ENCODE peak calls at places on chromosomes 12 and 14, in eight cellular contexts. One of them, this sample, is unnamed.

GRCh38 chr12:32134144-32134888 is 27.7 kb downstream of the BICD1 start:
- DNase-seq in fibroblast of pulmonary artery: peak; percentile 59
- DNase-seq in kidney epithelial cell: peak; percentile 42
- DNase-seq in transverse colon: peak; percentile 14
- DNase-seq in AG04450: no peak
- DNase-seq in suprapubic skin: no peak
- DNase-seq in left ventricle myocardium inferior: no peak
- DNase-seq in sigmoid colon: no peak
- DNase-seq in this sample: no peak

GRCh38 chr14:89801128-89801527 is 153.4 kb downstream of the EFCAB11 start:
- DNase-seq in left ventricle myocardium inferior: no peak
- DNase-seq in sigmoid colon: no peak
- DNase-seq in kidney epithelial cell: no peak
- DNase-seq in fibroblast of pulmonary artery: no peak
- DNase-seq in AG04450: no peak
- DNase-seq in suprapubic skin: no peak
- DNase-seq in transverse colon: no peak
- DNase-seq in this sample: no peak

GRCh38 chr14:95365401-95365800 is 45.7 kb upstream of the CLMN start:
- DNase-seq in sigmoid colon: no peak
- DNase-seq in suprapubic skin: no peak
- DNase-seq in AG04450: no peak
- DNase-seq in fibroblast of pulmonary artery: peak; percentile 35
- DNase-seq in kidney epithelial cell: no peak
- DNase-seq in left ventricle myocardium inferior: no peak
- DNase-seq in transverse colon: no peak
- DNase-seq in this sample: no peak

GRCh38 chr12:98499668-98500456 is 15.5 kb upstream of the TMPO start:
- DNase-seq in kidney epithelial cell: no peak
- DNase-seq in suprapubic skin: no peak
- DNase-seq in transverse colon: no peak
- DNase-seq in fibroblast of pulmonary artery: no peak
- DNase-seq in left ventricle myocardium inferior: no peak
- DNase-seq in AG04450: no peak
- DNase-seq in sigmoid colon: no peak
- DNase-seq in this sample: no peak

GRCh38 chr12:120155072-120155471 is 38.5 kb upstream of the RAB35 start:
- DNase-seq in suprapubic skin: no peak
- DNase-seq in transverse colon: no peak
- DNase-seq in left ventricle myocardium inferior: no peak
- DNase-seq in AG04450: no peak
- DNase-seq in kidney epithelial cell: no peak
- DNase-seq in sigmoid colon: no peak
- DNase-seq in fibroblast of pulmonary artery: no peak
- DNase-seq in this sample: no peak

GRCh38 chr12:30997685-30998440 is 71.3 kb downstream of the TSPAN11 start:
- DNase-seq in fibroblast of pulmonary artery: no peak
- DNase-seq in sigmoid colon: no peak
- DNase-seq in transverse colon: no peak
- DNase-seq in AG04450: no peak
- DNase-seq in suprapubic skin: no peak
- DNase-seq in left ventricle myocardium inferior: no peak
- DNase-seq in kidney epithelial cell: no peak
- DNase-seq in this sample: no peak

GRCh38 chr12:38053655-38054464 is 262.7 kb upstream of the ALG10B start:
- DNase-seq in AG04450: no peak
- DNase-seq in fibroblast of pulmonary artery: no peak
- DNase-seq in sigmoid colon: no peak
- DNase-seq in kidney epithelial cell: no peak
- DNase-seq in left ventricle myocardium inferior: no peak
- DNase-seq in transverse colon: peak; percentile 22
- DNase-seq in suprapubic skin: no peak
- DNase-seq in this sample: no peak

GRCh38 chr14:78181270-78181669 is 11.1 kb downstream of the NRXN3 start:
- DNase-seq in transverse colon: no peak
- DNase-seq in sigmoid colon: no peak
- DNase-seq in left ventricle myocardium inferior: no peak
- DNase-seq in AG04450: no peak
- DNase-seq in kidney epithelial cell: no peak
- DNase-seq in suprapubic skin: no peak
- DNase-seq in fibroblast of pulmonary artery: no peak
- DNase-seq in this sample: peak; percentile 53

GRCh38 chr12:31037921-31038320 is 35.7 kb upstream of the DDX11 start:
- DNase-seq in transverse colon: no peak
- DNase-seq in sigmoid colon: no peak
- DNase-seq in suprapubic skin: no peak
- DNase-seq in AG04450: no peak
- DNase-seq in fibroblast of pulmonary artery: no peak
- DNase-seq in kidney epithelial cell: no peak
- DNase-seq in left ventricle myocardium inferior: no peak
- DNase-seq in this sample: no peak

GRCh38 chr12:49811961-49812401 is 16.2 kb downstream of the NCKAP5L start:
- DNase-seq in suprapubic skin: no peak
- DNase-seq in sigmoid colon: no peak
- DNase-seq in AG04450: no peak
- DNase-seq in transverse colon: no peak
- DNase-seq in left ventricle myocardium inferior: no peak
- DNase-seq in fibroblast of pulmonary artery: no peak
- DNase-seq in kidney epithelial cell: no peak
- DNase-seq in this sample: no peak
- TF ChIP-seq CTCF in suprapubic skin: no peak
- TF ChIP-seq CTCF in sigmoid colon: no peak
- TF ChIP-seq CTCF in AG04450: no peak
- TF ChIP-seq CTCF in transverse colon: no peak
- TF ChIP-seq CTCF in left ventricle myocardium inferior: no peak
- TF ChIP-seq CTCF in fibroblast of pulmonary artery: no peak
- TF ChIP-seq CTCF in kidney epithelial cell: no peak
- TF ChIP-seq CTCF in this sample: no peak

GRCh38 chr12:113221181-113221996 is at the start of gene TPCN1:
- DNase-seq in AG04450: peak; percentile 100
- DNase-seq in kidney epithelial cell: peak; percentile 99
- DNase-seq in left ventricle myocardium inferior: peak; percentile 100
- DNase-seq in fibroblast of pulmonary artery: peak; percentile 100
- DNase-seq in sigmoid colon: peak; percentile 100
- DNase-seq in transverse colon: peak; percentile 100
- DNase-seq in suprapubic skin: peak; percentile 100
- DNase-seq in this sample: peak; percentile 100
- H3K4me3 ChIP-seq in AG04450: peak within 1 kb of the TSS; percentile 89
- H3K4me3 ChIP-seq in kidney epithelial cell: peak within 1 kb of the TSS; percentile 74
- H3K4me3 ChIP-seq in left ventricle myocardium inferior: peak within 1 kb of the TSS; percentile 97
- H3K4me3 ChIP-seq in fibroblast of pulmonary artery: peak within 1 kb of the TSS; percentile 85
- H3K4me3 ChIP-seq in sigmoid colon: peak within 1 kb of the TSS; percentile 77
- H3K4me3 ChIP-seq in transverse colon: peak within 1 kb of the TSS; percentile 78
- H3K4me3 ChIP-seq in suprapubic skin: peak within 1 kb of the TSS; percentile 92
- H3K4me3 ChIP-seq in this sample: peak within 1 kb of the TSS; percentile 63

GRCh38 chr12:51323317-51323960 is 535 bp downstream of the BIN2 start:
- DNase-seq in transverse colon: peak; percentile 53
- DNase-seq in fibroblast of pulmonary artery: no peak
- DNase-seq in sigmoid colon: no peak
- DNase-seq in kidney epithelial cell: no peak
- DNase-seq in AG04450: no peak
- DNase-seq in suprapubic skin: no peak
- DNase-seq in left ventricle myocardium inferior: no peak
- DNase-seq in this sample: no peak
- TF ChIP-seq CTCF in transverse colon: no peak
- TF ChIP-seq CTCF in fibroblast of pulmonary artery: no peak
- TF ChIP-seq CTCF in sigmoid colon: no peak
- TF ChIP-seq CTCF in kidney epithelial cell: no peak
- TF ChIP-seq CTCF in AG04450: no peak
- TF ChIP-seq CTCF in suprapubic skin: no peak
- TF ChIP-seq CTCF in left ventricle myocardium inferior: no peak
- TF ChIP-seq CTCF in this sample: no peak

GRCh38 chr14:47993883-47994282 is 318.5 kb upstream of the MDGA2 start:
- DNase-seq in suprapubic skin: no peak
- DNase-seq in sigmoid colon: no peak
- DNase-seq in left ventricle myocardium inferior: no peak
- DNase-seq in kidney epithelial cell: no peak
- DNase-seq in AG04450: no peak
- DNase-seq in fibroblast of pulmonary artery: no peak
- DNase-seq in transverse colon: no peak
- DNase-seq in this sample: no peak
- H3K4me3 ChIP-seq in suprapubic skin: no peak overlapping the region
- H3K4me3 ChIP-seq in sigmoid colon: no peak overlapping the region
- H3K4me3 ChIP-seq in left ventricle myocardium inferior: no peak overlapping the region
- H3K4me3 ChIP-seq in kidney epithelial cell: no peak overlapping the region
- H3K4me3 ChIP-seq in AG04450: no peak overlapping the region
- H3K4me3 ChIP-seq in fibroblast of pulmonary artery: no peak overlapping the region
- H3K4me3 ChIP-seq in transverse colon: no peak overlapping the region
- H3K4me3 ChIP-seq in this sample: no peak overlapping the region

This sample was measured in lower leg skin.